ENCODE peak calls at places on chromosomes 13 and 19, in ten cellular contexts. One of them, this sample, is unnamed.

GRCh38 chr13:49890376-49890775 is 45.8 kb downstream of the SPRYD7 start:
- DNase-seq in stimulated activated CD4-positive, alpha-beta T cell treated with anti-CD3 and anti-CD28 coated beads, Interleukin-2, amount 100 ng/mL, for 48 hours: no peak
- DNase-seq in NCI-H1092 treated with DMSO at 0.1 percent for 48 hours: no peak
- DNase-seq in SJSA1: no peak
- DNase-seq in Daoy: no peak
- DNase-seq in Peyer's patch: no peak
- DNase-seq in SHP77: no peak
- DNase-seq in AML-193: no peak
- DNase-seq in activated gamma-delta T cell: no peak
- DNase-seq in NCI-H2227 treated with DMSO at 0.1 percent for 48 hours: no peak
- DNase-seq in this sample: no peak

GRCh38 chr13:66933994-66934393 is 296.1 kb downstream of the PCDH9 start:
- DNase-seq in NCI-H2227 treated with DMSO at 0.1 percent for 48 hours: no peak
- DNase-seq in Daoy: peak; percentile 79
- DNase-seq in SHP77: no peak
- DNase-seq in NCI-H1092 treated with DMSO at 0.1 percent for 48 hours: no peak
- DNase-seq in activated gamma-delta T cell: no peak
- DNase-seq in SJSA1: peak; percentile 74
- DNase-seq in AML-193: no peak
- DNase-seq in stimulated activated CD4-positive, alpha-beta T cell treated with anti-CD3 and anti-CD28 coated beads, Interleukin-2, amount 100 ng/mL, for 48 hours: no peak
- DNase-seq in Peyer's patch: no peak
- DNase-seq in this sample: no peak

GRCh38 chr19:42291437-42291815 is 10.5 kb upstream of the PRR19 start:
- DNase-seq in stimulated activated CD4-positive, alpha-beta T cell treated with anti-CD3 and anti-CD28 coated beads, Interleukin-2, amount 100 ng/mL, for 48 hours: no peak
- DNase-seq in activated gamma-delta T cell: no peak
- DNase-seq in Peyer's patch: no peak
- DNase-seq in NCI-H2227 treated with DMSO at 0.1 percent for 48 hours: peak; percentile 49
- DNase-seq in AML-193: no peak
- DNase-seq in NCI-H1092 treated with DMSO at 0.1 percent for 48 hours: no peak
- DNase-seq in Daoy: no peak
- DNase-seq in SHP77: no peak
- DNase-seq in SJSA1: no peak
- DNase-seq in this sample: no peak

GRCh38 chr19:3304871-3305423 is 61.4 kb upstream of the NFIC start:
- DNase-seq in Peyer's patch: peak; percentile 82
- DNase-seq in AML-193: peak; percentile 69
- DNase-seq in NCI-H1092 treated with DMSO at 0.1 percent for 48 hours: peak; percentile 43
- DNase-seq in SJSA1: peak; percentile 66
- DNase-seq in SHP77: peak; percentile 74
- DNase-seq in NCI-H2227 treated with DMSO at 0.1 percent for 48 hours: peak; percentile 19
- DNase-seq in stimulated activated CD4-positive, alpha-beta T cell treated with anti-CD3 and anti-CD28 coated beads, Interleukin-2, amount 100 ng/mL, for 48 hours: peak; percentile 84
- DNase-seq in activated gamma-delta T cell: no peak
- DNase-seq in Daoy: peak; percentile 85
- DNase-seq in this sample: no peak

GRCh38 chr19:40613669-40614594 is 12.8 kb downstream of the LTBP4 start:
- DNase-seq in SJSA1: peak; percentile 92
- DNase-seq in stimulated activated CD4-positive, alpha-beta T cell treated with anti-CD3 and anti-CD28 coated beads, Interleukin-2, amount 100 ng/mL, for 48 hours: peak; percentile 80
- DNase-seq in AML-193: no peak
- DNase-seq in NCI-H2227 treated with DMSO at 0.1 percent for 48 hours: peak; percentile 99
- DNase-seq in NCI-H1092 treated with DMSO at 0.1 percent for 48 hours: peak; percentile 72
- DNase-seq in Daoy: no peak
- DNase-seq in SHP77: no peak
- DNase-seq in Peyer's patch: peak; percentile 96
- DNase-seq in activated gamma-delta T cell: peak; percentile 56
- DNase-seq in this sample: peak; percentile 91

GRCh38 chr13:50387124-50387581 is 371.9 kb downstream of the KCNRG start:
- DNase-seq in stimulated activated CD4-positive, alpha-beta T cell treated with anti-CD3 and anti-CD28 coated beads, Interleukin-2, amount 100 ng/mL, for 48 hours: peak; percentile 16
- DNase-seq in SJSA1: no peak
- DNase-seq in SHP77: peak; percentile 75
- DNase-seq in AML-193: no peak
- DNase-seq in Daoy: peak; percentile 60
- DNase-seq in Peyer's patch: no peak
- DNase-seq in activated gamma-delta T cell: no peak
- DNase-seq in NCI-H2227 treated with DMSO at 0.1 percent for 48 hours: peak; percentile 55
- DNase-seq in NCI-H1092 treated with DMSO at 0.1 percent for 48 hours: peak; percentile 14
- DNase-seq in this sample: peak; percentile 73

GRCh38 chr19:1259873-1260748 is 9.0 kb upstream of the CIRBP start:
- DNase-seq in AML-193: no peak
- DNase-seq in Peyer's patch: peak; percentile 72
- DNase-seq in Daoy: peak; percentile 59
- DNase-seq in SHP77: no peak
- DNase-seq in stimulated activated CD4-positive, alpha-beta T cell treated with anti-CD3 and anti-CD28 coated beads, Interleukin-2, amount 100 ng/mL, for 48 hours: no peak
- DNase-seq in SJSA1: no peak
- DNase-seq in activated gamma-delta T cell: peak; percentile 54
- DNase-seq in NCI-H1092 treated with DMSO at 0.1 percent for 48 hours: no peak
- DNase-seq in NCI-H2227 treated with DMSO at 0.1 percent for 48 hours: no peak
- DNase-seq in this sample: peak; percentile 92

GRCh38 chr19:49801966-49802661 is 11.0 kb downstream of the FUZ start:
- DNase-seq in NCI-H2227 treated with DMSO at 0.1 percent for 48 hours: peak; percentile 63
- DNase-seq in SHP77: peak; percentile 66
- DNase-seq in AML-193: no peak
- DNase-seq in Daoy: peak; percentile 74
- DNase-seq in stimulated activated CD4-positive, alpha-beta T cell treated with anti-CD3 and anti-CD28 coated beads, Interleukin-2, amount 100 ng/mL, for 48 hours: no peak
- DNase-seq in Peyer's patch: peak; percentile 70
- DNase-seq in activated gamma-delta T cell: no peak
- DNase-seq in NCI-H1092 treated with DMSO at 0.1 percent for 48 hours: peak; percentile 85
- DNase-seq in SJSA1: no peak
- DNase-seq in this sample: peak; percentile 45

GRCh38 chr19:55206664-55207500 is 2.4 kb downstream of the PTPRH start:
- DNase-seq in SHP77: peak; percentile 58
- DNase-seq in NCI-H2227 treated with DMSO at 0.1 percent for 48 hours: peak; percentile 74
- DNase-seq in Daoy: peak; percentile 97
- DNase-seq in NCI-H1092 treated with DMSO at 0.1 percent for 48 hours: peak; percentile 29
- DNase-seq in stimulated activated CD4-positive, alpha-beta T cell treated with anti-CD3 and anti-CD28 coated beads, Interleukin-2, amount 100 ng/mL, for 48 hours: peak; percentile 29
- DNase-seq in AML-193: peak; percentile 33
- DNase-seq in SJSA1: peak; percentile 93
- DNase-seq in Peyer's patch: peak; percentile 95
- DNase-seq in activated gamma-delta T cell: no peak
- DNase-seq in this sample: peak; percentile 67

GRCh38 chr13:113845723-113846638 is 17.9 kb downstream of the GAS6 start:
- DNase-seq in stimulated activated CD4-positive, alpha-beta T cell treated with anti-CD3 and anti-CD28 coated beads, Interleukin-2, amount 100 ng/mL, for 48 hours: no peak
- DNase-seq in SHP77: no peak
- DNase-seq in Daoy: no peak
- DNase-seq in NCI-H2227 treated with DMSO at 0.1 percent for 48 hours: no peak
- DNase-seq in Peyer's patch: peak; percentile 34
- DNase-seq in SJSA1: no peak
- DNase-seq in activated gamma-delta T cell: no peak
- DNase-seq in AML-193: no peak
- DNase-seq in NCI-H1092 treated with DMSO at 0.1 percent for 48 hours: no peak
- DNase-seq in this sample: peak; percentile 12

GRCh38 chr19:15218501-15218900 is 13.7 kb downstream of the EPHX3 start:
- DNase-seq in stimulated activated CD4-positive, alpha-beta T cell treated with anti-CD3 and anti-CD28 coated beads, Interleukin-2, amount 100 ng/mL, for 48 hours: no peak
- DNase-seq in NCI-H2227 treated with DMSO at 0.1 percent for 48 hours: peak; percentile 12
- DNase-seq in NCI-H1092 treated with DMSO at 0.1 percent for 48 hours: no peak
- DNase-seq in SHP77: no peak
- DNase-seq in Peyer's patch: no peak
- DNase-seq in activated gamma-delta T cell: no peak
- DNase-seq in Daoy: no peak
- DNase-seq in AML-193: no peak
- DNase-seq in SJSA1: no peak
- DNase-seq in this sample: no peak

GRCh38 chr19:35357867-35358573 is at the start of gene FFAR3:
- DNase-seq in NCI-H2227 treated with DMSO at 0.1 percent for 48 hours: no peak
- DNase-seq in Peyer's patch: no peak
- DNase-seq in Daoy: no peak
- DNase-seq in SJSA1: no peak
- DNase-seq in NCI-H1092 treated with DMSO at 0.1 percent for 48 hours: no peak
- DNase-seq in AML-193: peak; percentile 85
- DNase-seq in SHP77: no peak
- DNase-seq in activated gamma-delta T cell: no peak
- DNase-seq in stimulated activated CD4-positive, alpha-beta T cell treated with anti-CD3 and anti-CD28 coated beads, Interleukin-2, amount 100 ng/mL, for 48 hours: no peak
- DNase-seq in this sample: no peak